ENCODE peak calls at places on chromosome 11, in five cellular contexts. O, S, W, T and E are unnamed samples.

GRCh38 chr11:35111171-35112055 is 27.6 kb upstream of the CD44 start:
- DNase-seq in O (peak), S (no peak), W (peak), T (no peak), E (no peak)

GRCh38 chr11:76629853-76630599 is 40.5 kb downstream of the LRRC32 start:
- DNase-seq in O (no peak), S (no peak), W (peak), T (no peak), E (no peak)

GRCh38 chr11:59429924-59430516 is 3.8 kb upstream of the OR5A2 start:
- DNase-seq in O (peak), S (peak), W (peak), T (peak), E (no peak)

GRCh38 chr11:6321961-6322362 is 1.7 kb upstream of the CAVIN3 start:
- DNase-seq in O (no peak), S (no peak), W (no peak), T (peak), E (no peak)

GRCh38 chr11:132409591-132410375 is 1039.4 kb downstream of the NTM start:
- DNase-seq in O (no peak), S (no peak), W (no peak), T (no peak), E (no peak)

GRCh38 chr11:66847461-66848232 is 4.4 kb downstream of the RCE1 start:
- DNase-seq in O (no peak), S (no peak), W (peak), T (peak), E (no peak)

GRCh38 chr11:127044535-127044934 is 44.0 kb upstream of the KIRREL3 start:
- DNase-seq in O (no peak), S (no peak), W (no peak), T (no peak), E (no peak)

GRCh38 chr11:26021026-26021425 is 310.9 kb upstream of the ANO3 start:
- DNase-seq in O (no peak), S (no peak), W (no peak), T (no peak), E (no peak)

DNA sequence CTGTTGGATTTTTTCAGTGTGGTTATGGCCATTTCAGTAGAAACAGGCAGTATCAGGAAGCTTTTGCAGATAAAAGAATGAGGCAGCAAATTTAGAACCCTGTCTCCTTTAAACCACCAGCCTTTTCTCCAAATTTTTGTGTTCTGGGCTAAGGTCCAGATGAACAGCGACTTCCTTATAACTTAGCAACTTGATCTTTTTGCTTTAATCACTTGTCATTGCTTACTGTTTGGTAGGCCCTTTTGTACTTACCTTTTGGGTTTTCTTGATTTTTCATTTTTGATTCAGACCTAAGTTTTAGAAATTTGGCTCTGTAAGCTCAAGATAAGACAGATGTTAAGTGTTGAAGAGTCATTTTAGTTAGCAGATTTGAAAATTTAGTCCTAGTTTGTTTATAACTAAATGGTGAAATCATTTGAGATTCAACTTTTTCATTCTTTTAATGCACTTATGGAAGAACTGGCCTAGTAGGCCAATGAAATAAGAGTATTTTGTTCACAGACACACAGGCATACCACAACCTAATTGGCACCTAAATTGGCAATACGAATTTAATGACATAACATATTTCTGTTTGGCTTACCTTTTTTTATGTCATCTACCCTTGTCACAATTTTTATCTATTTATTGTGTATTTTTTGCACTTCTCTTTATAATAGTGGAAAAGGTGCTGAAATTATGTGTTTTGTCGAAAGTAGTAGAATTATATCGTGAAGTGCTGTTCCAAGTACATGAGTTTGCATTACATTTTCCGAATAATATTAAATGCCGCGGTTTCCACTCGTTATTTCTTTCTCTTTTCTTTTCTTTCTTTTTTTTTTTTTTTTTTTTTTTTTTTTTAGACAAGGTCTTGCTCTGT is 2.1 kb downstream of the RTN3 start:
- DNase-seq in O (no peak), S (no peak), W (no peak), T (no peak), E (no peak)
- H3K4me3 ChIP-seq in O (peak), S (peak), W (no peak), T (peak), E (peak)

GRCh38 chr11:44729718-44730117 is 3.0 kb downstream of the TSPAN18 start:
- DNase-seq in O (no peak), S (no peak), W (peak), T (no peak), E (no peak)
- H3K4me3 ChIP-seq in O (no peak), S (no peak), W (no peak), T (no peak), E (no peak)

GRCh38 chr11:107856981-107857517 is 1.5 kb downstream of the SLC35F2 start:
- DNase-seq in O (no peak), S (no peak), W (no peak), T (peak), E (no peak)
- H3K4me3 ChIP-seq in O (peak), S (peak), W (no peak), T (peak), E (no peak)

GRCh38 chr11:7486731-7487130 is 1.4 kb downstream of the OLFML1 start:
- DNase-seq in O (no peak), S (no peak), W (no peak), T (no peak), E (no peak)
- H3K4me3 ChIP-seq in O (no peak), S (no peak), W (no peak), T (no peak), E (no peak)

DNA sequence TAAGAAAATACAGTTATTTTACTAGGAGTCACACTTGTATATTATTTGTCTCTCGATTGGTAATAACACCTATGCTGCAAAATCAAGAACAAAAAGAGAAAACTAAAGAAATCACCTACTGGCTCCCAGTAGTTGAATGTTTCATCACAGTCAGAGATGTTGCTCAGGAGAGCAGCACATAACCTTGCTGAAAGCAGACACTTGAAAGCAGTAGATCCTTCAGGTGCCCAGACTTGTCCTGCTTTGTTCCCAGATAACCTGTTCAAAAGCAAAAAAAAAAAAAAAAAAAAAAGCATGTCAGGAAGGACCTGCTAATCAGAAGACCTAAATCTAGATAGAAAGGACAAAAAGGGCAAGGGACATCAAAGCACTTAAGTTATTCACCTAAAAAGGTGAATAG is 1.3 kb downstream of the ALG9 start:
- DNase-seq in O (no peak), S (no peak), W (no peak), T (no peak), E (no peak)
- H3K4me3 ChIP-seq in O (no peak), S (no peak), W (no peak), T (peak), E (peak)

GRCh38 chr11:129190087-129190486 is 2.0 kb downstream of the ARHGAP32 start:
- DNase-seq in O (no peak), S (peak), W (no peak), T (no peak), E (no peak)
- H3K4me3 ChIP-seq in O (no peak), S (peak), W (no peak), T (no peak), E (no peak)

GRCh38 chr11:72655014-72655413 is 19.2 kb downstream of the PDE2A start:
- DNase-seq in O (no peak), S (no peak), W (no peak), T (no peak), E (no peak)
- H3K4me3 ChIP-seq in O (no peak), S (no peak), W (no peak), T (no peak), E (no peak)

GRCh38 chr11:100939581-100939980 is 190.0 kb downstream of the PGR start:
- DNase-seq in O (no peak), S (no peak), W (no peak), T (no peak), E (no peak)

GRCh38 chr11:100936781-100937180 is 192.8 kb downstream of the PGR start:
- DNase-seq in O (no peak), S (no peak), W (no peak), T (no peak), E (no peak)

GRCh38 chr11:100941033-100941432 is 188.6 kb downstream of the PGR start:
- DNase-seq in O (no peak), S (no peak), W (no peak), T (no peak), E (no peak)

GRCh38 chr11:100942016-100942415 is 187.6 kb downstream of the PGR start:
- DNase-seq in O (no peak), S (no peak), W (peak), T (no peak), E (no peak)
- H3K4me3 ChIP-seq in O (no peak), S (no peak), W (no peak), T (no peak), E (no peak)

DNA sequence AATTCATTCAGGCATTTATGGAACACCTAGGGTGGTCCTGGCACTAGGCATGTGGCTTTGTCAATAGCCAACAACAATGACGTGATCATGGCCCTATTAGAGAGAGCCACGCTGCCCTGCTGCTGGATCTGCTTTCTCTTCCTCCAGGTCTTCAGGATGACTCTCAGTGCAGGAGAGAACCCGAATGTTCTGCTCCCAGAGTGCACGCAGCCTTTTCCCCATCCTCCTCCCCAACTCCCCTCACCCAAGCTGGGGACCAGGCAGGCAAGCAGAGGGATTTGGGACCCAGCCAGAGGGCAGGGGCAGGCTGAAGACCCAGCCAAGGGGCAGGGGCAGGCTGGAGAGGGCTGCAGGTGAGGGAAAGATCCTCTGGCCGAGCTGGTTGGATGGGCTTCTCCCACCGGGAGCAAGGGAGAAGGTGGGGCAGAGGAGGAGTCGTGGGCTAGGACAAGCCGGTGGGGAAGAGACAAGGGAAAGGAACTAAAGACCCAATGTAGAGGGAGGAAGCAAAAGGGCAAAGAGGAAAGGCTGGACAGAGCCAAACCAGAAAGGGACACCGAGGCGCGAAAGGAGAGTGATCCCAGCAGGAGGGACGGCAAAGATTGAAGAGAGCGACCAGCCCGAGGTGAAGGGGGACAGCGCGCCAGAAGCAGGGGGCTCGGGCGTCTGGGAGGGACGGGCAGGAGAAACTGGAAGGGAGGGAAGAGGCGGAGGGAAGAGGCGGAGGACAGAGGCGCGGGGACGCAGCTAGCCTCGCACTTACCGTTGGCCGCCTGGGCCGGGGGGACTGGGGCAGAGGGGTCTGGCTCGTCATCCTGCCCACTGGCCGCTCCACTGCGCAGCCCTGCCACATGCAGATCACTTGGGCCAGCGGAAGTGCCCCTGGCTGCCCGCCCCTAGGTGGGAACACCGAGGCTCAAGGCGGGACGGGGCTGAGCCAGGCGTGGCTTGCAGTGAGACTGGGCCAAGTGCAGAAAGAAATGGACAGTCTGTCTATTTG is at the start of gene KCTD14:
- DNase-seq in O (no peak), S (no peak), W (peak), T (peak), E (no peak)
- H3K4me3 ChIP-seq in O (peak), S (peak), W (peak), T (peak), E (peak)

GRCh38 chr11:117830072-117830471 is 5.5 kb upstream of the FXYD2 start:
- DNase-seq in O (no peak), S (no peak), W (peak), T (peak), E (no peak)
- H3K4me3 ChIP-seq in O (no peak), S (no peak), W (no peak), T (no peak), E (no peak)